ENCODE peak calls at places on chromosomes 12 and 14, in ten cellular contexts. R is iris pigment epithelial cell; M is NCI-H345; G is EL; P is A549; L is activated CD4-positive, alpha-beta T cell treated with anti-CD3 and anti-CD28 coated beads, Interleukin-2, amount 50 U/mL, for 24 hours; Y is type B pancreatic cell; V is T-helper 1 cell; K is AG04449; S is NCI-H2029. C is an unnamed sample.

GRCh38 chr12:108551556-108551955 is 9.4 kb downstream of the SART3 start:
- DNase-seq in S (no peak), M (no peak), L (no peak), R (peak), P (no peak), K (peak), V (no peak), Y (no peak), G (peak), C (no peak)

GRCh38 chr12:98653866-98654493 is 8.9 kb downstream of the APAF1 start:
- DNase-seq in V (peak), L (peak), G (peak), S (peak), K (no peak), P (peak), Y (no peak), M (peak), R (peak), C (peak)

GRCh38 chr12:1779783-1780182 is 40.6 kb upstream of the LRTM2 start:
- DNase-seq in V (no peak), M (no peak), P (no peak), Y (no peak), L (no peak), S (no peak), G (peak), R (peak), K (no peak), C (no peak)

GRCh38 chr14:22982013-22982476 is 306 bp downstream of the AJUBA start:
- DNase-seq in V (no peak), Y (no peak), P (no peak), G (no peak), K (no peak), R (no peak), S (no peak), M (no peak), L (no peak), C (no peak)

GRCh38 chr12:112381421-112381897 is 772 bp downstream of the HECTD4 start:
- DNase-seq in K (no peak), Y (no peak), S (no peak), G (peak), R (no peak), V (peak), L (no peak), M (peak), P (no peak), C (no peak)

GRCh38 chr14:99838555-99839193 is 45.5 kb downstream of the EML1 start:
- DNase-seq in L (no peak), R (peak), S (no peak), Y (no peak), V (no peak), G (peak), M (no peak), P (no peak), K (no peak), C (peak)

GRCh38 chr14:75989134-75989533 is 3.6 kb downstream of the IFT43 start:
- DNase-seq in Y (no peak), S (no peak), K (no peak), R (peak), L (no peak), M (no peak), V (no peak), P (no peak), G (no peak), C (no peak)

GRCh38 chr12:131167334-131167733 is 213.6 kb downstream of the ADGRD1 start:
- DNase-seq in S (no peak), P (no peak), Y (no peak), L (no peak), R (no peak), K (no peak), V (no peak), M (no peak), G (no peak), C (no peak)

GRCh38 chr12:113154351-113154973 is 4.9 kb downstream of the CFAP73 start:
- DNase-seq in G (peak), M (no peak), S (peak), R (peak), V (no peak), P (no peak), L (no peak), Y (no peak), K (no peak), C (peak)

GRCh38 chr14:93943052-93943451 is 15.9 kb downstream of the FAM181A start:
- DNase-seq in M (no peak), R (peak), G (peak), P (no peak), L (no peak), V (no peak), K (no peak), S (no peak), Y (no peak), C (no peak)

GRCh38 chr12:51533799-51534198 is 57.2 kb upstream of the SCN8A start:
- DNase-seq in P (no peak), M (no peak), Y (no peak), L (no peak), R (peak), K (no peak), S (no peak), V (no peak), G (no peak), C (no peak)

GRCh38 chr12:122963928-122964240 is 2.4 kb downstream of the ABCB9 start:
- DNase-seq in K (no peak), V (no peak), S (peak), L (no peak), G (no peak), P (no peak), R (no peak), Y (no peak), M (no peak), C (no peak)

GRCh38 chr12:132423251-132424117 is 66.5 kb upstream of the FBRSL1 start:
- DNase-seq in M (no peak), K (no peak), G (no peak), L (no peak), S (no peak), V (peak), R (peak), Y (no peak), P (peak), C (no peak)

GRCh38 chr12:26126340-26127284 is 1.8 kb upstream of the BHLHE41 start:
- DNase-seq in K (no peak), L (no peak), V (peak), S (peak), R (peak), M (peak), G (peak), Y (peak), P (peak), C (peak)

GRCh38 chr12:14185441-14186192 is 179.9 kb upstream of the ATF7IP start:
- DNase-seq in M (peak), P (peak), V (peak), K (no peak), Y (no peak), S (peak), L (peak), R (peak), G (peak), C (peak)

GRCh38 chr12:292186-292585 is 29.6 kb upstream of the SLC6A13 start:
- DNase-seq in G (peak), S (no peak), M (no peak), R (peak), Y (no peak), L (no peak), P (no peak), K (no peak), V (no peak), C (no peak)

GRCh38 chr14:104687601-104688504 is 1.6 kb upstream of the INF2 start:
- DNase-seq in S (peak), P (peak), M (peak), L (no peak), G (peak), R (peak), K (no peak), Y (no peak), V (no peak), C (peak)

GRCh38 chr14:92914087-92914656 is 8.8 kb upstream of the CHGA start:
- DNase-seq in Y (no peak), K (no peak), M (no peak), R (no peak), G (no peak), V (no peak), L (no peak), S (no peak), P (no peak), C (no peak)

GRCh38 chr12:67698711-67699603 is 50.4 kb downstream of the DYRK2 start:
- DNase-seq in S (no peak), G (peak), R (no peak), K (no peak), M (no peak), P (no peak), L (peak), Y (no peak), V (peak), C (no peak)

GRCh38 chr14:23492618-23493272 is 23.2 kb downstream of the NGDN start:
- DNase-seq in K (no peak), V (no peak), G (peak), P (no peak), M (no peak), R (peak), Y (no peak), L (no peak), S (peak), C (no peak)

GRCh38 chr12:100234591-100235304 is 32.1 kb downstream of the DEPDC4 start:
- DNase-seq in Y (no peak), G (peak), P (peak), L (no peak), R (peak), V (peak), K (peak), S (peak), M (peak), C (peak)

GRCh38 chr12:57771873-57772428 is at the start of gene METTL1:
- DNase-seq in P (peak), M (peak), V (peak), L (peak), S (peak), G (peak), K (peak), Y (peak), R (peak), C (peak)

GRCh38 chr12:94714378-94714777 is 64.0 kb upstream of the TMCC3 start:
- DNase-seq in G (peak), R (peak), S (no peak), V (no peak), M (no peak), P (no peak), K (no peak), Y (no peak), L (no peak), C (no peak)

GRCh38 chr12:76085159-76085868 is 829 bp upstream of the NAP1L1 start:
- DNase-seq in K (no peak), L (peak), M (peak), R (peak), V (peak), S (peak), P (no peak), G (peak), Y (no peak), C (peak)

GRCh38 chr12:113071063-113071426 is 14.5 kb downstream of the DTX1 start:
- DNase-seq in P (no peak), G (no peak), L (no peak), R (no peak), S (no peak), M (no peak), Y (no peak), K (no peak), V (no peak), C (no peak)